ENCODE peak calls at places on chromosomes 11 and 22, in eight cellular contexts. R, Z, M, Q, L, C, S and A are unnamed samples.
A peak's percentile ranks its signal among the peaks of the same experiment; 100 is the strongest.

GRCh38 chr22:44371741-44372525 is 59.2 kb upstream of the SHISAL1 start:
- DNase-seq in R (peak; percentile 50), Z (no peak), M (no peak), Q (no peak), L (no peak), C (no peak), S (no peak), A (peak; percentile 41)

GRCh38 chr11:88414981-88415391 is 77.5 kb upstream of the CTSC start:
- DNase-seq in R (no peak), Z (no peak), M (no peak), Q (no peak), L (no peak), C (no peak), S (no peak), A (no peak)

GRCh38 chr11:20070459-20070858 is 89.8 kb downstream of the DBX1 start:
- DNase-seq in R (no peak), Z (no peak), M (no peak), Q (no peak), L (peak; percentile 34), C (no peak), S (no peak), A (no peak)

GRCh38 chr11:130390071-130390758 is 38.2 kb downstream of the ADAMTS8 start:
- DNase-seq in R (no peak), Z (peak; percentile 55), M (peak; percentile 24), Q (peak; percentile 40), L (no peak), C (no peak), S (no peak), A (no peak)

GRCh38 chr11:102994101-102994500 is 38.6 kb upstream of the MMP13 start:
- DNase-seq in R (no peak), Z (no peak), M (peak; percentile 23), Q (no peak), L (no peak), C (no peak), S (no peak), A (no peak)

GRCh38 chr22:23086263-23086662 is 15.9 kb downstream of the GNAZ start:
- DNase-seq in R (no peak), Z (no peak), M (no peak), Q (no peak), L (no peak), C (no peak), S (no peak), A (no peak)

GRCh38 chr11:58805065-58805464 is 39.4 kb downstream of the GLYATL2 start:
- DNase-seq in R (no peak), Z (no peak), M (no peak), Q (no peak), L (no peak), C (no peak), S (no peak), A (no peak)

GRCh38 chr22:42948205-42948804 is 66.6 kb downstream of the PACSIN2 start:
- DNase-seq in R (no peak), Z (no peak), M (no peak), Q (no peak), L (no peak), C (no peak), S (no peak), A (no peak)

GRCh38 chr11:69918938-69919650 is 99.9 kb upstream of the FGF3 start:
- DNase-seq in R (peak; percentile 86), Z (peak; percentile 91), M (peak; percentile 43), Q (peak; percentile 79), L (peak; percentile 58), C (peak; percentile 89), S (peak; percentile 81), A (peak; percentile 87)

GRCh38 chr11:133895551-133895950 is 50.2 kb upstream of the SPATA19 start:
- DNase-seq in R (peak; percentile 34), Z (peak; percentile 38), M (no peak), Q (peak; percentile 11), L (no peak), C (no peak), S (no peak), A (no peak)

GRCh38 chr22:30488121-30488520 is 16.3 kb upstream of the SEC14L3 start:
- DNase-seq in R (no peak), Z (peak; percentile 50), M (no peak), Q (no peak), L (no peak), C (no peak), S (no peak), A (no peak)

GRCh38 chr11:13294178-13294577 is 16.6 kb downstream of the BMAL1 start:
- DNase-seq in R (no peak), Z (no peak), M (no peak), Q (no peak), L (no peak), C (no peak), S (no peak), A (no peak)

GRCh38 chr11:12069053-12069676 is 41.2 kb upstream of the MICAL2 start:
- DNase-seq in R (peak; percentile 56), Z (no peak), M (no peak), Q (no peak), L (no peak), C (no peak), S (no peak), A (no peak)

GRCh38 chr22:23538502-23538860 is 41.6 kb downstream of the IGLL1 start:
- DNase-seq in R (peak; percentile 39), Z (no peak), M (no peak), Q (no peak), L (no peak), C (no peak), S (no peak), A (peak; percentile 40)

GRCh38 chr22:46827072-46827780 is 64.8 kb downstream of the TBC1D22A start:
- DNase-seq in R (no peak), Z (peak; percentile 92), M (no peak), Q (no peak), L (no peak), C (no peak), S (no peak), A (no peak)

GRCh38 chr11:67160872-67161783 is 42.1 kb downstream of the KDM2A start:
- DNase-seq in R (no peak), Z (peak; percentile 36), M (no peak), Q (no peak), L (no peak), C (no peak), S (no peak), A (no peak)

GRCh38 chr11:63838682-63839507 is at the start of gene MARK2:
- DNase-seq in R (peak; percentile 99), Z (peak; percentile 99), M (peak; percentile 97), Q (peak; percentile 99), L (peak; percentile 99), C (peak; percentile 81), S (peak; percentile 99), A (peak; percentile 99)
- TF ChIP-seq POLR2AphosphoS5 in R (peak; percentile 62), Z (peak; percentile 69), M (peak; percentile 72), Q (peak; percentile 71), L (peak; percentile 91), C (peak; percentile 38), S (peak; percentile 17), A (peak; percentile 86)

GRCh38 chr11:120172921-120173705 is 35.2 kb upstream of the TRIM29 start:
- DNase-seq in R (peak; percentile 56), Z (no peak), M (no peak), Q (no peak), L (no peak), C (no peak), S (no peak), A (peak; percentile 23)

GRCh38 chr11:120168960-120169681 is 31.2 kb upstream of the TRIM29 start:
- DNase-seq in R (peak; percentile 83), Z (peak; percentile 89), M (no peak), Q (peak; percentile 75), L (peak; percentile 72), C (peak; percentile 65), S (no peak), A (peak; percentile 87)

GRCh38 chr11:120172054-120172881 is 34.4 kb upstream of the TRIM29 start:
- DNase-seq in R (peak; percentile 87), Z (peak; percentile 92), M (peak; percentile 36), Q (peak; percentile 77), L (peak; percentile 67), C (peak; percentile 66), S (no peak), A (no peak)

GRCh38 chr11:120169981-120170698 is 32.2 kb upstream of the TRIM29 start:
- DNase-seq in R (peak; percentile 62), Z (no peak), M (no peak), Q (no peak), L (no peak), C (no peak), S (no peak), A (no peak)

GRCh38 chr11:120170741-120171261 is 32.9 kb upstream of the TRIM29 start:
- DNase-seq in R (peak; percentile 63), Z (no peak), M (no peak), Q (no peak), L (no peak), C (no peak), S (no peak), A (no peak)
- TF ChIP-seq POLR2AphosphoS5 in R (no peak), Z (no peak), M (no peak), Q (no peak), L (no peak), C (no peak), S (no peak), A (no peak)

GRCh38 chr11:60959445-60959844 is 7.5 kb upstream of the SLC15A3 start:
- DNase-seq in R (no peak), Z (no peak), M (no peak), Q (no peak), L (no peak), C (no peak), S (no peak), A (no peak)
- TF ChIP-seq POLR2AphosphoS5 in R (no peak), Z (no peak), M (no peak), Q (no peak), L (no peak), C (no peak), S (no peak), A (no peak)

GRCh38 chr11:57732661-57733060 is 8.6 kb upstream of the SELENOH start:
- DNase-seq in R (no peak), Z (no peak), M (no peak), Q (no peak), L (no peak), C (no peak), S (no peak), A (no peak)

GRCh38 chr11:57728829-57729228 is 12.5 kb upstream of the SELENOH start:
- DNase-seq in R (no peak), Z (no peak), M (no peak), Q (no peak), L (no peak), C (no peak), S (no peak), A (no peak)

GRCh38 chr11:57727185-57727584 is 14.1 kb upstream of the SELENOH start:
- DNase-seq in R (no peak), Z (no peak), M (no peak), Q (no peak), L (no peak), C (no peak), S (no peak), A (no peak)

GRCh38 chr11:57729479-57729878 is 11.8 kb upstream of the SELENOH start:
- DNase-seq in R (no peak), Z (no peak), M (no peak), Q (no peak), L (no peak), C (no peak), S (no peak), A (no peak)
- TF ChIP-seq POLR2AphosphoS5 in R (no peak), Z (no peak), M (no peak), Q (no peak), L (no peak), C (no peak), S (no peak), A (no peak)